ENCODE peak calls at places on chromosomes 5 and 9, in nine cellular contexts. J is BE2C; P is germinal center; U is anterior cingulate cortex; H is cardiac muscle cell; I is fibroblast of lung; T is heart right ventricle; Y is left colon; G is effector CD4-positive, alpha-beta T cell. S is an unnamed sample.

GRCh38 chr9:134371731-134372130 is 45.5 kb downstream of the RXRA start:
- DNase-seq in P (no peak), Y (peak; percentile 50), I (no peak), J (no peak), H (peak; percentile 15), G (no peak), U (no peak), T (peak; percentile 46), S (no peak)

GRCh38 chr9:108162664-108163063 is 673.1 kb upstream of the KLF4 start:
- DNase-seq in U (no peak), Y (no peak), I (peak; percentile 87), T (no peak), J (no peak), P (no peak), H (peak; percentile 82), G (no peak), S (no peak)

GRCh38 chr9:110996436-110997224 is 41.6 kb downstream of the LPAR1 start:
- DNase-seq in P (no peak), Y (no peak), I (peak; percentile 92), H (peak; percentile 92), T (peak; percentile 43), J (no peak), U (no peak), G (no peak), S (no peak)

GRCh38 chr9:109302606-109303005 is 18.3 kb downstream of the EPB41L4B start:
- DNase-seq in J (no peak), Y (no peak), I (no peak), T (no peak), G (no peak), H (no peak), P (no peak), U (no peak), S (no peak)

GRCh38 chr5:160008877-160009590 is at the start of gene TTC1:
- DNase-seq in H (peak; percentile 99), P (peak; percentile 91), U (peak; percentile 86), J (peak; percentile 94), I (peak; percentile 99), T (peak; percentile 97), Y (peak; percentile 98), G (peak; percentile 94), S (peak; percentile 95)

GRCh38 chr9:124778575-124779367 is 1.8 kb downstream of the OLFML2A start:
- DNase-seq in H (no peak), T (no peak), J (no peak), I (no peak), U (no peak), Y (no peak), G (no peak), P (no peak), S (no peak)

GRCh38 chr5:169583101-169583423 is 511 bp upstream of the SPDL1 start:
- DNase-seq in T (no peak), H (no peak), I (no peak), U (no peak), Y (no peak), J (no peak), P (no peak), G (no peak), S (no peak)

GRCh38 chr5:34626036-34626435 is 30.1 kb upstream of the RAI14 start:
- DNase-seq in G (no peak), U (no peak), Y (no peak), P (no peak), J (no peak), H (peak; percentile 66), I (peak; percentile 77), T (no peak), S (no peak)

GRCh38 chr9:134619456-134619982 is 22.1 kb upstream of the COL5A1 start:
- DNase-seq in J (peak; percentile 10), Y (no peak), G (no peak), I (no peak), U (no peak), P (no peak), T (no peak), H (no peak), S (no peak)

GRCh38 chr9:136840877-136841645 is 1.2 kb upstream of the AJM1 start:
- DNase-seq in J (peak; percentile 92), G (no peak), Y (peak; percentile 94), H (peak; percentile 63), I (peak; percentile 55), P (no peak), U (peak; percentile 67), T (no peak), S (peak; percentile 63)

GRCh38 chr5:53422539-53422938 is 57.9 kb upstream of the FST start:
- DNase-seq in U (no peak), G (no peak), I (peak; percentile 54), Y (no peak), T (no peak), J (no peak), H (peak; percentile 87), P (no peak), S (no peak)

GRCh38 chr5:6359941-6360683 is 18.2 kb downstream of the MED10 start:
- DNase-seq in U (no peak), Y (no peak), T (no peak), H (no peak), J (peak; percentile 30), I (no peak), P (no peak), G (no peak), S (no peak)

GRCh38 chr9:5062631-5063030 is 77.6 kb downstream of the JAK2 start:
- DNase-seq in J (no peak), G (no peak), P (no peak), U (no peak), I (no peak), H (no peak), Y (no peak), T (no peak), S (no peak)

GRCh38 chr5:15249152-15249551 is 250.8 kb upstream of the FBXL7 start:
- DNase-seq in T (no peak), H (peak; percentile 82), I (peak; percentile 75), P (no peak), G (no peak), U (no peak), Y (no peak), J (no peak), S (no peak)

GRCh38 chr5:35717718-35718117 is 100.1 kb downstream of the SPEF2 start:
- DNase-seq in T (no peak), H (no peak), Y (no peak), J (no peak), P (no peak), G (no peak), I (no peak), U (no peak), S (no peak)

GRCh38 chr9:14779566-14780022 is 57.1 kb upstream of the CER1 start:
- DNase-seq in Y (no peak), U (no peak), J (no peak), H (peak; percentile 32), G (no peak), I (peak; percentile 72), T (no peak), P (no peak), S (no peak)

S was measured in hippocampal formation.